ENCODE peak calls at places on chromosomes 3 and 15, in eight cellular contexts. One of them, this sample, is unnamed.

GRCh38 chr3:8438507-8439079 is 63.0 kb upstream of the LMCD1 start:
- DNase-seq in left ventricle myocardium inferior: no peak
- DNase-seq in lower lobe of right lung: no peak
- DNase-seq in mesendoderm: no peak
- DNase-seq in small intestine: no peak
- DNase-seq in adrenal gland: no peak
- DNase-seq in OCI-LY7: no peak
- DNase-seq in mucosa of descending colon: no peak
- DNase-seq in this sample: no peak

GRCh38 chr15:64856429-64857145 is 14.9 kb downstream of the PLEKHO2 start:
- DNase-seq in lower lobe of right lung: no peak
- DNase-seq in mesendoderm: peak; percentile 66
- DNase-seq in left ventricle myocardium inferior: peak; percentile 62
- DNase-seq in adrenal gland: peak; percentile 86
- DNase-seq in small intestine: no peak
- DNase-seq in OCI-LY7: no peak
- DNase-seq in mucosa of descending colon: peak; percentile 58
- DNase-seq in this sample: peak; percentile 83

GRCh38 chr3:42970976-42971772 is 7.9 kb upstream of the GASK1A start:
- DNase-seq in mucosa of descending colon: no peak
- DNase-seq in small intestine: no peak
- DNase-seq in lower lobe of right lung: no peak
- DNase-seq in mesendoderm: no peak
- DNase-seq in left ventricle myocardium inferior: no peak
- DNase-seq in OCI-LY7: no peak
- DNase-seq in adrenal gland: no peak
- DNase-seq in this sample: no peak

GRCh38 chr15:44536298-44536961 is 517 bp upstream of the EIF3J start:
- DNase-seq in mesendoderm: peak; percentile 97
- DNase-seq in small intestine: peak; percentile 84
- DNase-seq in adrenal gland: peak; percentile 93
- DNase-seq in OCI-LY7: no peak
- DNase-seq in left ventricle myocardium inferior: peak; percentile 86
- DNase-seq in lower lobe of right lung: peak; percentile 91
- DNase-seq in mucosa of descending colon: peak; percentile 92
- DNase-seq in this sample: peak; percentile 92

GRCh38 chr3:145857956-145858355 is 303.0 kb downstream of the PLOD2 start:
- DNase-seq in OCI-LY7: no peak
- DNase-seq in left ventricle myocardium inferior: no peak
- DNase-seq in small intestine: no peak
- DNase-seq in mesendoderm: peak; percentile 26
- DNase-seq in mucosa of descending colon: no peak
- DNase-seq in adrenal gland: no peak
- DNase-seq in lower lobe of right lung: no peak
- DNase-seq in this sample: no peak

GRCh38 chr15:67456677-67457529 is 64.0 kb upstream of the C15orf61 start:
- DNase-seq in mesendoderm: peak; percentile 75
- DNase-seq in left ventricle myocardium inferior: peak; percentile 84
- DNase-seq in lower lobe of right lung: peak; percentile 88
- DNase-seq in mucosa of descending colon: peak; percentile 87
- DNase-seq in OCI-LY7: peak; percentile 79
- DNase-seq in adrenal gland: peak; percentile 93
- DNase-seq in small intestine: peak; percentile 71
- DNase-seq in this sample: peak; percentile 87

GRCh38 chr3:38163117-38163870 is 2.0 kb upstream of the OXSR1 start:
- DNase-seq in mucosa of descending colon: no peak
- DNase-seq in mesendoderm: peak; percentile 47
- DNase-seq in OCI-LY7: peak; percentile 46
- DNase-seq in adrenal gland: no peak
- DNase-seq in lower lobe of right lung: no peak
- DNase-seq in small intestine: peak; percentile 28
- DNase-seq in left ventricle myocardium inferior: no peak
- DNase-seq in this sample: no peak

GRCh38 chr15:60155661-60156060 is 151.6 kb downstream of the FOXB1 start:
- DNase-seq in mesendoderm: no peak
- DNase-seq in small intestine: no peak
- DNase-seq in left ventricle myocardium inferior: no peak
- DNase-seq in mucosa of descending colon: no peak
- DNase-seq in OCI-LY7: no peak
- DNase-seq in lower lobe of right lung: no peak
- DNase-seq in adrenal gland: no peak
- DNase-seq in this sample: no peak

GRCh38 chr3:174620138-174620537 is 239.0 kb upstream of the NAALADL2 start:
- DNase-seq in lower lobe of right lung: no peak
- DNase-seq in left ventricle myocardium inferior: no peak
- DNase-seq in mesendoderm: no peak
- DNase-seq in mucosa of descending colon: no peak
- DNase-seq in OCI-LY7: no peak
- DNase-seq in adrenal gland: no peak
- DNase-seq in small intestine: peak; percentile 3
- DNase-seq in this sample: no peak

GRCh38 chr3:50587806-50588758 is 18.8 kb downstream of the HEMK1 start:
- DNase-seq in OCI-LY7: no peak
- DNase-seq in mesendoderm: no peak
- DNase-seq in small intestine: no peak
- DNase-seq in lower lobe of right lung: no peak
- DNase-seq in adrenal gland: no peak
- DNase-seq in left ventricle myocardium inferior: no peak
- DNase-seq in mucosa of descending colon: no peak
- DNase-seq in this sample: no peak

GRCh38 chr3:127750226-127751031 is 71.9 kb downstream of the MGLL start:
- DNase-seq in small intestine: no peak
- DNase-seq in left ventricle myocardium inferior: no peak
- DNase-seq in mucosa of descending colon: no peak
- DNase-seq in lower lobe of right lung: no peak
- DNase-seq in adrenal gland: no peak
- DNase-seq in OCI-LY7: peak; percentile 60
- DNase-seq in mesendoderm: no peak
- DNase-seq in this sample: no peak

GRCh38 chr15:59553879-59554735 is 57.5 kb upstream of the GCNT3 start:
- DNase-seq in mucosa of descending colon: no peak
- DNase-seq in left ventricle myocardium inferior: no peak
- DNase-seq in adrenal gland: no peak
- DNase-seq in lower lobe of right lung: no peak
- DNase-seq in mesendoderm: no peak
- DNase-seq in OCI-LY7: no peak
- DNase-seq in small intestine: peak; percentile 62
- DNase-seq in this sample: no peak

GRCh38 chr3:101988591-101988990 is 139.3 kb downstream of the NFKBIZ start:
- DNase-seq in lower lobe of right lung: no peak
- DNase-seq in mesendoderm: no peak
- DNase-seq in left ventricle myocardium inferior: no peak
- DNase-seq in mucosa of descending colon: no peak
- DNase-seq in OCI-LY7: no peak
- DNase-seq in small intestine: no peak
- DNase-seq in adrenal gland: no peak
- DNase-seq in this sample: no peak

GRCh38 chr15:78338756-78339155 is 1.4 kb upstream of the CRABP1 start:
- DNase-seq in mucosa of descending colon: no peak
- DNase-seq in left ventricle myocardium inferior: no peak
- DNase-seq in small intestine: no peak
- DNase-seq in lower lobe of right lung: no peak
- DNase-seq in OCI-LY7: no peak
- DNase-seq in mesendoderm: no peak
- DNase-seq in adrenal gland: no peak
- DNase-seq in this sample: peak; percentile 3

DNA sequence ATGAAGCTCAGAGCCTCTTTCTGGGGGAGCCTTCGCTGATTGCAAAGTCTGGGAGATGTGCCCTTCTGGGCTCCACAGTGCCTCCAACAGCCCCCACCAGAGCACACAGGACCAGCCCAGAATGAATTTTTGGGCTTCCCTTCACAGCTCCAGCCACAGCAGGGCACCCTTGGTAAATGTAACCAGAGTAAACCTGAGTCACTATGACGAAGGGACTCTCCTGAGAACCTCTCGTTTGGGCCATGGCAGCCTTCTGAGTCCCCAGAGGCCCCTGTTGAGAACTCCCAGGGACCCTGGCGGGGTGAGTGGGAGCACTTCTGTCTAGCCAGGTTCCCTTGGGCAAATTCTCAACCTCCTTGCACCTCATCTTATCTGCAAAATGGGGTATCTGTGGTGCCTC is 20.8 kb downstream of the FAM3D start:
- DNase-seq in small intestine: no peak
- DNase-seq in left ventricle myocardium inferior: no peak
- DNase-seq in adrenal gland: no peak
- DNase-seq in mucosa of descending colon: no peak
- DNase-seq in OCI-LY7: no peak
- DNase-seq in lower lobe of right lung: no peak
- DNase-seq in mesendoderm: no peak
- DNase-seq in this sample: no peak
- H3K4me1 ChIP-seq in small intestine: no peaks in the 10 kb centered on the region
- H3K4me1 ChIP-seq in left ventricle myocardium inferior: peaks cover 1% of the 10 kb centered on the region
- H3K4me1 ChIP-seq in adrenal gland: no peaks in the 10 kb centered on the region
- H3K4me1 ChIP-seq in mucosa of descending colon: peaks cover 5% of the 10 kb centered on the region
- H3K4me1 ChIP-seq in OCI-LY7: no peaks in the 10 kb centered on the region
- H3K4me1 ChIP-seq in lower lobe of right lung: peaks cover 2% of the 10 kb centered on the region
- H3K4me1 ChIP-seq in mesendoderm: no peaks in the 10 kb centered on the region
- H3K4me1 ChIP-seq in this sample: no peaks in the 10 kb centered on the region

DNA sequence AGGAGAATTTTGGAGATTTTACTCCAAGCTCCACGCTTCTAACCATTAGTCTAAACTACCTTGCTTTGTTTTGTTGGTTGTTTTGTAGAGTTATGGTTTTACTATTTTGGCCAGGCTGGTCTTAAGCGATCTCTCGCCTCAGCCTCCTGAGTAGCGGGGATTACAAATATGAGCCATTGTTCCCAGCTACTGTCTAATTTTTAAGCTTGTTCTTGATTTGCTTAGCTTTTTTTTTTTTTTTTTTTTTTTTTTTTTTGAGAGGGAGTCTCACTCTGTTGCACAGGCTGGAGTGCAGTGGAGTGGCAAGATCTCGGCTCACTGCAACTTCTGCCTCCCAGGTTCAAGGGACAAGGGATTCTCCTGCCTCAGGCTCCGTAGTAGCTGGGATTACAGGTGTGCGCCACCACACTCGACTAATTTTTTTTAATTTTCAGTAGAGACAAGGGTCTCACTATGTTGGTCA is 28.5 kb downstream of the EFCAB12 start:
- DNase-seq in OCI-LY7: no peak
- DNase-seq in left ventricle myocardium inferior: no peak
- DNase-seq in lower lobe of right lung: no peak
- DNase-seq in mucosa of descending colon: no peak
- DNase-seq in small intestine: no peak
- DNase-seq in mesendoderm: peak; percentile 44
- DNase-seq in adrenal gland: no peak
- DNase-seq in this sample: no peak
- H3K4me3 ChIP-seq in OCI-LY7: peak overlapping the region; percentile 87
- H3K4me3 ChIP-seq in left ventricle myocardium inferior: peak overlapping the region; percentile 93
- H3K4me3 ChIP-seq in lower lobe of right lung: peak overlapping the region; percentile 91
- H3K4me3 ChIP-seq in mucosa of descending colon: no peak overlapping the region
- H3K4me3 ChIP-seq in small intestine: no peak overlapping the region
- H3K4me3 ChIP-seq in mesendoderm: no peak overlapping the region
- H3K4me3 ChIP-seq in adrenal gland: peak overlapping the region; percentile 84
- H3K4me3 ChIP-seq in this sample: no peak overlapping the region

GRCh38 chr15:98720036-98720435 is 71.7 kb downstream of the IGF1R start:
- DNase-seq in left ventricle myocardium inferior: no peak
- DNase-seq in mesendoderm: no peak
- DNase-seq in mucosa of descending colon: no peak
- DNase-seq in adrenal gland: no peak
- DNase-seq in OCI-LY7: no peak
- DNase-seq in small intestine: no peak
- DNase-seq in lower lobe of right lung: no peak
- DNase-seq in this sample: no peak
- H3K4me1 ChIP-seq in left ventricle myocardium inferior: peaks cover 100% of the 10 kb centered on the region
- H3K4me1 ChIP-seq in mesendoderm: peaks cover 27% of the 10 kb centered on the region
- H3K4me1 ChIP-seq in mucosa of descending colon: peaks cover 11% of the 10 kb centered on the region
- H3K4me1 ChIP-seq in adrenal gland: peaks cover 4% of the 10 kb centered on the region
- H3K4me1 ChIP-seq in OCI-LY7: peaks cover 7% of the 10 kb centered on the region
- H3K4me1 ChIP-seq in small intestine: no peaks in the 10 kb centered on the region
- H3K4me1 ChIP-seq in lower lobe of right lung: peaks cover 50% of the 10 kb centered on the region
- H3K4me1 ChIP-seq in this sample: peaks cover 8% of the 10 kb centered on the region

GRCh38 chr3:41404601-41405000 is 205.3 kb downstream of the CTNNB1 start:
- DNase-seq in mesendoderm: no peak
- DNase-seq in adrenal gland: no peak
- DNase-seq in left ventricle myocardium inferior: no peak
- DNase-seq in mucosa of descending colon: no peak
- DNase-seq in OCI-LY7: no peak
- DNase-seq in small intestine: no peak
- DNase-seq in lower lobe of right lung: no peak
- DNase-seq in this sample: no peak
- H3K4me3 ChIP-seq in mesendoderm: no peak overlapping the region
- H3K4me3 ChIP-seq in adrenal gland: no peak overlapping the region
- H3K4me3 ChIP-seq in left ventricle myocardium inferior: no peak overlapping the region
- H3K4me3 ChIP-seq in mucosa of descending colon: no peak overlapping the region
- H3K4me3 ChIP-seq in OCI-LY7: no peak overlapping the region
- H3K4me3 ChIP-seq in small intestine: no peak overlapping the region
- H3K4me3 ChIP-seq in lower lobe of right lung: no peak overlapping the region
- H3K4me3 ChIP-seq in this sample: no peak overlapping the region

GRCh38 chr3:71303627-71304260 is 279.8 kb downstream of the FOXP1 start:
- DNase-seq in mucosa of descending colon: no peak
- DNase-seq in left ventricle myocardium inferior: no peak
- DNase-seq in small intestine: no peak
- DNase-seq in adrenal gland: no peak
- DNase-seq in OCI-LY7: no peak
- DNase-seq in mesendoderm: no peak
- DNase-seq in lower lobe of right lung: no peak
- DNase-seq in this sample: no peak

GRCh38 chr3:71301001-71301400 is 282.5 kb downstream of the FOXP1 start:
- DNase-seq in small intestine: no peak
- DNase-seq in left ventricle myocardium inferior: no peak
- DNase-seq in lower lobe of right lung: no peak
- DNase-seq in adrenal gland: no peak
- DNase-seq in OCI-LY7: no peak
- DNase-seq in mesendoderm: no peak
- DNase-seq in mucosa of descending colon: no peak
- DNase-seq in this sample: no peak

GRCh38 chr3:71304684-71305083 is 278.8 kb downstream of the FOXP1 start:
- DNase-seq in adrenal gland: no peak
- DNase-seq in small intestine: no peak
- DNase-seq in left ventricle myocardium inferior: no peak
- DNase-seq in mesendoderm: peak; percentile 46
- DNase-seq in lower lobe of right lung: no peak
- DNase-seq in mucosa of descending colon: no peak
- DNase-seq in OCI-LY7: no peak
- DNase-seq in this sample: no peak

GRCh38 chr3:71304261-71304646 is 279.3 kb downstream of the FOXP1 start:
- DNase-seq in adrenal gland: no peak
- DNase-seq in mesendoderm: no peak
- DNase-seq in lower lobe of right lung: no peak
- DNase-seq in OCI-LY7: no peak
- DNase-seq in left ventricle myocardium inferior: no peak
- DNase-seq in small intestine: no peak
- DNase-seq in mucosa of descending colon: no peak
- DNase-seq in this sample: no peak

DNA sequence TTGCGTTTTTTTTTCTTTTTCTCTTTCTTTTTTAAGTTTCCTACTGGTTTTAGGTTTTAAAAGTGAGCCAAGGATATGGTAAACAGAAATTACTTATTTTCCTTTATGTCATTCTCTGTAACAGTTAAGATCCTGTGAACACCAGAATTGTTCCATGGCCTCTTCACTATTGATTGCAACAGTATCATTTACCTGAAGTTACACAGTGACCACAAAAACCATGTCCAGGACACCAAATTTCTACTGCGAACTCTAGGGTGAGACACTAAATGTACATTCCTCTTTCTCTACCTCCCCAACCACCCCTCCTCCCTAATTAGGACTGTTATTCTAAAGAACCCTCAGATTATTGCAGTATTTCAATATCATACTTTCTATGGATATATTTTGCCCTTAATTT is 280.9 kb downstream of the FOXP1 start:
- DNase-seq in mucosa of descending colon: no peak
- DNase-seq in left ventricle myocardium inferior: no peak
- DNase-seq in adrenal gland: no peak
- DNase-seq in lower lobe of right lung: no peak
- DNase-seq in mesendoderm: no peak
- DNase-seq in small intestine: no peak
- DNase-seq in OCI-LY7: no peak
- DNase-seq in this sample: no peak
- H3K4me1 ChIP-seq in mucosa of descending colon: peaks cover 7% of the 10 kb centered on the region
- H3K4me1 ChIP-seq in left ventricle myocardium inferior: peaks cover 35% of the 10 kb centered on the region
- H3K4me1 ChIP-seq in adrenal gland: no peaks in the 10 kb centered on the region
- H3K4me1 ChIP-seq in lower lobe of right lung: peaks cover 25% of the 10 kb centered on the region
- H3K4me1 ChIP-seq in mesendoderm: no peaks in the 10 kb centered on the region
- H3K4me1 ChIP-seq in small intestine: no peaks in the 10 kb centered on the region
- H3K4me1 ChIP-seq in OCI-LY7: no peaks in the 10 kb centered on the region
- H3K4me1 ChIP-seq in this sample: peaks cover 2% of the 10 kb centered on the region